ENCODE peak calls at places on chromosomes 3 and 15, in seven cellular contexts. U, D, V, M, K, W and B are unnamed samples.

GRCh38 chr15:93028632-93029612 is 60.1 kb downstream of the RGMA start:
- DNase-seq in D (no peak), M (peak; percentile 75), V (peak; percentile 91), W (no peak), U (no peak), K (no peak), B (peak; percentile 55)

GRCh38 chr3:174331095-174331802 is 527.9 kb upstream of the NAALADL2 start:
- DNase-seq in W (no peak), U (no peak), M (no peak), D (no peak), K (no peak), V (no peak), B (no peak)

GRCh38 chr3:197189633-197190032 is 108.8 kb downstream of the DLG1 start:
- DNase-seq in U (no peak), V (no peak), D (no peak), K (no peak), M (peak; percentile 12), W (no peak), B (peak; percentile 96)

GRCh38 chr3:161409069-161409468 is 37.8 kb upstream of the SPTSSB start:
- DNase-seq in M (peak; percentile 47), W (no peak), K (no peak), D (peak; percentile 76), V (peak; percentile 23), U (peak; percentile 32), B (no peak)

GRCh38 chr3:127688416-127689265 is 15.9 kb downstream of the ABTB1 start:
- DNase-seq in W (no peak), D (no peak), K (peak; percentile 22), M (peak; percentile 46), U (no peak), V (peak; percentile 65), B (no peak)

GRCh38 chr15:32979710-32980109 is 214.8 kb downstream of the FMN1 start:
- DNase-seq in M (peak; percentile 60), W (no peak), U (no peak), K (no peak), V (peak; percentile 98), D (no peak), B (no peak)

GRCh38 chr15:83310521-83311456 is 26.3 kb upstream of the BNC1 start:
- DNase-seq in U (no peak), M (peak; percentile 30), W (no peak), D (no peak), V (no peak), K (no peak), B (no peak)

GRCh38 chr3:50208677-50209344 is 3.7 kb downstream of the SLC38A3 start:
- DNase-seq in K (no peak), W (no peak), M (no peak), V (no peak), U (no peak), D (no peak), B (no peak)

GRCh38 chr3:178537123-178537754 is 1.0 kb downstream of the KCNMB2 start:
- DNase-seq in D (no peak), K (no peak), V (no peak), U (no peak), W (no peak), M (no peak), B (no peak)

GRCh38 chr3:162130582-162130981 is 634.0 kb downstream of the OTOL1 start:
- DNase-seq in U (no peak), V (no peak), M (no peak), W (no peak), D (no peak), K (no peak), B (no peak)

GRCh38 chr3:30302027-30302426 is 304.4 kb upstream of the TGFBR2 start:
- DNase-seq in V (peak; percentile 34), K (no peak), D (no peak), M (no peak), U (no peak), W (no peak), B (no peak)

GRCh38 chr3:196323723-196324122 is 5.7 kb upstream of the DYNLT2B start:
- DNase-seq in W (no peak), K (peak; percentile 54), V (peak; percentile 47), D (peak; percentile 60), U (peak; percentile 12), M (no peak), B (no peak)

GRCh38 chr3:100316656-100317069 is 17.9 kb upstream of the NIT2 start:
- DNase-seq in W (no peak), U (peak; percentile 15), M (peak; percentile 72), D (peak; percentile 57), K (no peak), V (peak; percentile 68), B (peak; percentile 13)

GRCh38 chr3:174376346-174376745 is 482.8 kb upstream of the NAALADL2 start:
- DNase-seq in D (no peak), K (no peak), V (peak; percentile 46), U (no peak), M (peak; percentile 11), W (no peak), B (no peak)

GRCh38 chr15:58566029-58566428 is 134.2 kb downstream of the LIPC start:
- DNase-seq in K (no peak), V (no peak), M (no peak), D (no peak), W (peak; percentile 17), U (no peak), B (peak; percentile 45)

GRCh38 chr15:51121118-51121517 is 26.4 kb upstream of the TNFAIP8L3 start:
- DNase-seq in K (no peak), U (no peak), W (no peak), D (peak; percentile 60), M (peak; percentile 80), V (peak; percentile 98), B (no peak)

GRCh38 chr15:47820047-47820779 is 102.9 kb downstream of the SEMA6D start:
- DNase-seq in V (peak; percentile 25), D (no peak), W (no peak), M (peak; percentile 63), U (peak; percentile 21), K (no peak), B (no peak)

GRCh38 chr3:85721409-85722145 is 762.8 kb downstream of the CADM2 start:
- DNase-seq in V (no peak), W (no peak), U (no peak), K (no peak), D (no peak), M (no peak), B (no peak)

GRCh38 chr15:78083687-78084358 is 6.3 kb upstream of the TBC1D2B start:
- DNase-seq in W (no peak), V (no peak), D (no peak), U (no peak), K (no peak), M (peak; percentile 16), B (no peak)

GRCh38 chr3:166554006-166554405 is 716.8 kb upstream of the BCHE start:
- DNase-seq in K (no peak), W (no peak), V (no peak), D (no peak), M (peak; percentile 1), U (no peak), B (no peak)

GRCh38 chr3:76698136-76698535 is 341.8 kb upstream of the ROBO2 start:
- DNase-seq in K (no peak), M (no peak), D (no peak), V (no peak), W (no peak), U (no peak), B (no peak)

GRCh38 chr3:13378155-13378554 is 42.0 kb downstream of the NUP210 start:
- DNase-seq in V (peak; percentile 5), M (peak; percentile 42), K (no peak), U (no peak), D (peak; percentile 11), W (no peak), B (no peak)
- H3K9ac ChIP-seq in V (no peak overlapping the region), M (no peak overlapping the region), K (no peak overlapping the region), U (no peak overlapping the region), D (no peak overlapping the region), W (no peak overlapping the region), B (no peak overlapping the region)

GRCh38 chr15:65399001-65399706 is 21.4 kb upstream of the IGDCC3 start:
- DNase-seq in U (no peak), D (no peak), W (no peak), K (no peak), M (no peak), V (no peak), B (no peak)

GRCh38 chr15:65394936-65395335 is 17.1 kb upstream of the IGDCC3 start:
- DNase-seq in U (no peak), K (no peak), M (no peak), W (no peak), V (no peak), D (no peak), B (no peak)

GRCh38 chr15:65395567-65396185 is 17.9 kb upstream of the IGDCC3 start:
- DNase-seq in M (no peak), W (peak; percentile 62), U (no peak), V (no peak), D (no peak), K (no peak), B (no peak)

GRCh38 chr15:65396283-65396964 is 18.6 kb upstream of the IGDCC3 start:
- DNase-seq in V (no peak), K (no peak), D (no peak), M (no peak), W (peak; percentile 66), U (no peak), B (no peak)

DNA sequence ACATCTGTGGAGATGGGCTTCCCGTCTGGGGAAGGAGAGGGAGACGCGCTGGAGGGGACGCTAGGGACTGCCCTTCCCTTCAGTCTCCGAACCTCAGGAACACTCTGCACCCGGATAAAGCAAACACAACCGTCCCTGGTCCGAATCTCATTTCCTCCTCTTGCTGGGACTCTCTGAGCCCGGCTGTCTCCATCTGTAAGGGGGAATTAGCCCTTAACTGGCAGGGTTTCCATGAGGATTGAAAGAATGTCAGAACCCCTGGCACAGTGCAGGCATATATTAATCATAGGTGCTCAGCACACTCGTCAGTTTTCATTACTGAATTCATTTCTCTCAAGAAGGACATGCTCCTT is 19.1 kb upstream of the IGDCC3 start:
- DNase-seq in V (no peak), K (no peak), D (no peak), W (no peak), U (no peak), M (no peak), B (no peak)
- H3K27me3 ChIP-seq in V (peaks cover 34% of the 10 kb centered on the region), K (peaks cover 18% of the 10 kb centered on the region), D (peaks cover 14% of the 10 kb centered on the region), W (peaks cover 14% of the 10 kb centered on the region), U (peaks cover 6% of the 10 kb centered on the region), M (peaks cover 39% of the 10 kb centered on the region), B (peaks cover 27% of the 10 kb centered on the region)

DNA sequence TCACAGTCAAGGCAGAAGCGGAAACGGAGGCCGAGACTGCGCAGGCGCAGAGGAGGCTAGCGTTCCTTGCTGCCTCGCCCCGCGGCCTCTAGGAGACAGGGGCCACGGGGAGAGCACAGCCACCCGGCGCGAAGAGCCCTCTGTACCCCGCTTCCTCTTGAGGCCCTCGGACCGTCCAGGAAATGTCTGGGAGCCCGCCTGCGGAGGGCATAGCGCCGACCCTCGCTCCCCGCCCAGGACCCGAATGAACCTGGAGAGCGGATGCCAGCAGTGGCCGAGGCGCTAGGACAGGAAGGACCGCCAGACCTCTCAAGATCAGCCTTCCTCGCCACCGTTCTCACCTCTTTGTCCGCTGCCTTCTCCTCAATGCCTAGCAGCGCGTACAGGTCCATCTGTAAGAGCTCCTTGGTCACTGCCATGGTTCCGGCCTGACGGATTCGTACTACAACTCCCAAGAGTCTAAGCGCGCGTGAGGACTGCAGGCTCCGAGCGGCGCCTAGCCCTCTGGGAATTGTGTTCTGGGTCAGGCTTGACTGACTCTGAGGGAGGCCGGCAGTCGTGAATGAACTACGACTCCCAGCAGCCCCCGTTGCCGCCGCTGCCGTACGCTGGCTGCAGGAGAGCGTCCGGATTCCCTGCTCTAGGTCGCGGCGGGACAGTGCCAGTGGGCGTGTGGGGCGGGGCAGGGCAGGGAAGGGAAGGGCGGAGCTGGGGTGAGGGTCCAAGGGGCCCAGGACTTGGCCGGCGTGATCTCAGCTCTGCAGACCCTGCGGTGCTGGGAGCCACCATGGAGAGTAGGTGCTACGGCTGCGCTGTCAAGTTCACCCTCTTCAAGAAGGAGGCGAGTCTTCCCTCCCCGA is at the start of the genes DNAJC17 and ZFYVE19:
- DNase-seq in M (peak; percentile 99), W (peak; percentile 90), U (peak; percentile 95), V (peak; percentile 97), D (peak; percentile 99), K (peak; percentile 99), B (peak; percentile 99)
- H3K18ac ChIP-seq in M (peak within 1 kb of the TSS; percentile 95), W (peak within 1 kb of the TSS; percentile 86), U (peak within 1 kb of the TSS; percentile 77), V (peak within 1 kb of the TSS; percentile 91), D (peak within 1 kb of the TSS; percentile 62), K (no peak within 1 kb of the TSS), B (peak within 1 kb of the TSS; percentile 97)

GRCh38 chr3:48473617-48473952 is 27.0 kb downstream of the ATRIP start:
- DNase-seq in K (no peak), D (no peak), M (no peak), U (no peak), W (no peak), V (no peak), B (no peak)
- H3K9ac ChIP-seq in K (no peak overlapping the region), D (peak overlapping the region; percentile 35), M (peak overlapping the region; percentile 94), U (no peak overlapping the region), W (no peak overlapping the region), V (no peak overlapping the region), B (no peak overlapping the region)